ENCODE peak calls at places on chromosomes 3 and 15, in six cellular contexts. One of them, this sample, is unnamed.

GRCh38 chr3:190585771-190586630 is 72.1 kb downstream of the IL1RAP start:
- DNase-seq in NCI-H1048: no peak
- DNase-seq in AG10803: peak
- DNase-seq in HEK293T: peak
- DNase-seq in foreskin fibroblast: peak
- DNase-seq in mesothelial cell of epicardium: no peak
- DNase-seq in this sample: no peak

GRCh38 chr3:25897019-25897418 is 107.1 kb downstream of the OXSM start:
- DNase-seq in foreskin fibroblast: no peak
- DNase-seq in mesothelial cell of epicardium: no peak
- DNase-seq in AG10803: no peak
- DNase-seq in HEK293T: peak
- DNase-seq in NCI-H1048: no peak
- DNase-seq in this sample: peak

GRCh38 chr3:119599558-119600174 is 2.0 kb downstream of the PLA1A start:
- DNase-seq in HEK293T: no peak
- DNase-seq in mesothelial cell of epicardium: no peak
- DNase-seq in foreskin fibroblast: no peak
- DNase-seq in AG10803: no peak
- DNase-seq in NCI-H1048: no peak
- DNase-seq in this sample: no peak

GRCh38 chr3:150469031-150469930 is 61.2 kb downstream of the TSC22D2 start:
- DNase-seq in HEK293T: peak
- DNase-seq in AG10803: peak
- DNase-seq in NCI-H1048: no peak
- DNase-seq in foreskin fibroblast: peak
- DNase-seq in mesothelial cell of epicardium: no peak
- DNase-seq in this sample: no peak

GRCh38 chr3:70000563-70001081 is 1.1 kb downstream of the SAMMSON start:
- DNase-seq in foreskin fibroblast: peak
- DNase-seq in NCI-H1048: no peak
- DNase-seq in HEK293T: no peak
- DNase-seq in mesothelial cell of epicardium: no peak
- DNase-seq in AG10803: no peak
- DNase-seq in this sample: no peak

GRCh38 chr3:187027531-187027936 is 97.2 kb downstream of the ST6GAL1 start:
- DNase-seq in foreskin fibroblast: no peak
- DNase-seq in NCI-H1048: no peak
- DNase-seq in mesothelial cell of epicardium: no peak
- DNase-seq in AG10803: no peak
- DNase-seq in HEK293T: no peak
- DNase-seq in this sample: no peak

GRCh38 chr3:33128706-33129105 is 14.9 kb downstream of the CRTAP start:
- DNase-seq in HEK293T: no peak
- DNase-seq in mesothelial cell of epicardium: no peak
- DNase-seq in NCI-H1048: no peak
- DNase-seq in foreskin fibroblast: no peak
- DNase-seq in AG10803: peak
- DNase-seq in this sample: no peak

GRCh38 chr3:14222900-14223594 is 44.4 kb downstream of the LSM3 start:
- DNase-seq in foreskin fibroblast: no peak
- DNase-seq in mesothelial cell of epicardium: no peak
- DNase-seq in AG10803: peak
- DNase-seq in NCI-H1048: no peak
- DNase-seq in HEK293T: no peak
- DNase-seq in this sample: no peak

GRCh38 chr3:24853685-24854341 is 359.2 kb upstream of the THRB start:
- DNase-seq in NCI-H1048: no peak
- DNase-seq in foreskin fibroblast: no peak
- DNase-seq in AG10803: no peak
- DNase-seq in HEK293T: no peak
- DNase-seq in mesothelial cell of epicardium: no peak
- DNase-seq in this sample: no peak

GRCh38 chr15:89971592-89971997 is 29.5 kb upstream of the ZNF710 start:
- DNase-seq in mesothelial cell of epicardium: peak
- DNase-seq in NCI-H1048: peak
- DNase-seq in AG10803: peak
- DNase-seq in HEK293T: peak
- DNase-seq in foreskin fibroblast: peak
- DNase-seq in this sample: peak

GRCh38 chr15:66149871-66150270 is 103.7 kb downstream of the MEGF11 start:
- DNase-seq in foreskin fibroblast: no peak
- DNase-seq in HEK293T: no peak
- DNase-seq in AG10803: no peak
- DNase-seq in mesothelial cell of epicardium: no peak
- DNase-seq in NCI-H1048: no peak
- DNase-seq in this sample: no peak

GRCh38 chr15:68829068-68829467 is 8.4 kb upstream of the ANP32A start:
- DNase-seq in NCI-H1048: no peak
- DNase-seq in foreskin fibroblast: no peak
- DNase-seq in AG10803: no peak
- DNase-seq in mesothelial cell of epicardium: no peak
- DNase-seq in HEK293T: peak
- DNase-seq in this sample: no peak

GRCh38 chr15:31901501-31901900 is 128.8 kb upstream of the CHRNA7 start:
- DNase-seq in NCI-H1048: no peak
- DNase-seq in mesothelial cell of epicardium: no peak
- DNase-seq in HEK293T: no peak
- DNase-seq in foreskin fibroblast: no peak
- DNase-seq in AG10803: no peak
- DNase-seq in this sample: no peak

GRCh38 chr3:171878441-171879225 is 35.5 kb downstream of the TMEM212 start:
- DNase-seq in HEK293T: peak
- DNase-seq in mesothelial cell of epicardium: no peak
- DNase-seq in foreskin fibroblast: no peak
- DNase-seq in AG10803: peak
- DNase-seq in NCI-H1048: no peak
- DNase-seq in this sample: no peak

GRCh38 chr3:117018622-117019021 is 309.0 kb downstream of the TUSC7 start:
- DNase-seq in NCI-H1048: no peak
- DNase-seq in AG10803: no peak
- DNase-seq in mesothelial cell of epicardium: no peak
- DNase-seq in foreskin fibroblast: no peak
- DNase-seq in HEK293T: no peak
- DNase-seq in this sample: no peak